ENCODE peak calls at places on chromosome 2, in five cellular contexts. One of them, this sample, is unnamed.

GRCh38 chr2:157784169-157784822 is 91.8 kb downstream of the ACVR1 start:
- DNase-seq in endodermal cell: peak; percentile 69
- DNase-seq in left lung: peak; percentile 37
- DNase-seq in left ventricle myocardium inferior: peak; percentile 46
- DNase-seq in psoas muscle: no peak
- DNase-seq in this sample: peak; percentile 34

GRCh38 chr2:28613616-28614501 is 118.0 kb downstream of the PLB1 start:
- DNase-seq in endodermal cell: no peak
- DNase-seq in left lung: no peak
- DNase-seq in left ventricle myocardium inferior: no peak
- DNase-seq in psoas muscle: no peak
- DNase-seq in this sample: no peak

GRCh38 chr2:42216712-42217111 is 47.6 kb downstream of the EML4 start:
- DNase-seq in endodermal cell: no peak
- DNase-seq in left lung: no peak
- DNase-seq in left ventricle myocardium inferior: no peak
- DNase-seq in psoas muscle: no peak
- DNase-seq in this sample: no peak

GRCh38 chr2:239908308-239908707 is 116.8 kb downstream of the NDUFA10 start:
- DNase-seq in endodermal cell: no peak
- DNase-seq in left lung: no peak
- DNase-seq in left ventricle myocardium inferior: no peak
- DNase-seq in psoas muscle: no peak
- DNase-seq in this sample: no peak

GRCh38 chr2:99153921-99154604 is 679 bp downstream of the TSGA10 start:
- DNase-seq in endodermal cell: peak; percentile 47
- DNase-seq in left lung: no peak
- DNase-seq in left ventricle myocardium inferior: no peak
- DNase-seq in psoas muscle: no peak
- DNase-seq in this sample: no peak

GRCh38 chr2:3585239-3586109 is 9.4 kb upstream of the COLEC11 start:
- DNase-seq in endodermal cell: no peak
- DNase-seq in left lung: no peak
- DNase-seq in left ventricle myocardium inferior: peak; percentile 73
- DNase-seq in psoas muscle: peak; percentile 76
- DNase-seq in this sample: peak; percentile 86

GRCh38 chr2:145563752-145564615 is 1044.1 kb upstream of the ZEB2 start:
- DNase-seq in endodermal cell: no peak
- DNase-seq in left lung: no peak
- DNase-seq in left ventricle myocardium inferior: no peak
- DNase-seq in psoas muscle: no peak
- DNase-seq in this sample: no peak

GRCh38 chr2:7567646-7568045 is 650.4 kb downstream of the RNF144A start:
- DNase-seq in endodermal cell: no peak
- DNase-seq in left lung: no peak
- DNase-seq in left ventricle myocardium inferior: no peak
- DNase-seq in psoas muscle: no peak
- DNase-seq in this sample: no peak

GRCh38 chr2:150866431-150866830 is 379.0 kb upstream of the RND3 start:
- DNase-seq in endodermal cell: no peak
- DNase-seq in left lung: no peak
- DNase-seq in left ventricle myocardium inferior: no peak
- DNase-seq in psoas muscle: no peak
- DNase-seq in this sample: no peak

GRCh38 chr2:72956050-72956395 is 38.7 kb downstream of the EMX1 start:
- DNase-seq in endodermal cell: no peak
- DNase-seq in left lung: no peak
- DNase-seq in left ventricle myocardium inferior: no peak
- DNase-seq in psoas muscle: no peak
- DNase-seq in this sample: no peak

GRCh38 chr2:226754821-226755536 is 44.6 kb downstream of the IRS1 start:
- DNase-seq in endodermal cell: no peak
- DNase-seq in left lung: no peak
- DNase-seq in left ventricle myocardium inferior: no peak
- DNase-seq in psoas muscle: no peak
- DNase-seq in this sample: no peak

GRCh38 chr2:137676348-137676747 is 287.9 kb upstream of the HNMT start:
- DNase-seq in endodermal cell: no peak
- DNase-seq in left lung: no peak
- DNase-seq in left ventricle myocardium inferior: no peak
- DNase-seq in psoas muscle: no peak
- DNase-seq in this sample: no peak

GRCh38 chr2:114089636-114090325 is 199.9 kb downstream of the ACTR3 start:
- DNase-seq in endodermal cell: no peak
- DNase-seq in left lung: no peak
- DNase-seq in left ventricle myocardium inferior: no peak
- DNase-seq in psoas muscle: no peak
- DNase-seq in this sample: no peak

GRCh38 chr2:233285921-233286320 is 21.7 kb upstream of the SAG start:
- DNase-seq in endodermal cell: no peak
- DNase-seq in left lung: no peak
- DNase-seq in left ventricle myocardium inferior: no peak
- DNase-seq in psoas muscle: no peak
- DNase-seq in this sample: no peak

GRCh38 chr2:181813963-181814565 is 77.5 kb upstream of the ITPRID2 start:
- DNase-seq in endodermal cell: no peak
- DNase-seq in left lung: no peak
- DNase-seq in left ventricle myocardium inferior: no peak
- DNase-seq in psoas muscle: no peak
- DNase-seq in this sample: no peak

GRCh38 chr2:74457549-74458131 is 598 bp upstream of the WBP1 start:
- DNase-seq in endodermal cell: peak; percentile 92
- DNase-seq in left lung: peak; percentile 83
- DNase-seq in left ventricle myocardium inferior: peak; percentile 67
- DNase-seq in psoas muscle: peak; percentile 77
- DNase-seq in this sample: peak; percentile 63

GRCh38 chr2:121626777-121627524 is 22.3 kb downstream of the CLASP1 start:
- DNase-seq in endodermal cell: no peak
- DNase-seq in left lung: peak; percentile 54
- DNase-seq in left ventricle myocardium inferior: peak; percentile 43
- DNase-seq in psoas muscle: peak; percentile 68
- DNase-seq in this sample: no peak

GRCh38 chr2:240277073-240277806 is 136.8 kb upstream of the OTOS start:
- DNase-seq in endodermal cell: peak; percentile 40
- DNase-seq in left lung: peak; percentile 44
- DNase-seq in left ventricle myocardium inferior: no peak
- DNase-seq in psoas muscle: peak; percentile 41
- DNase-seq in this sample: no peak

GRCh38 chr2:67399144-67399543 is 2.0 kb downstream of the ETAA1 start:
- DNase-seq in endodermal cell: no peak
- DNase-seq in left lung: no peak
- DNase-seq in left ventricle myocardium inferior: no peak
- DNase-seq in psoas muscle: no peak
- DNase-seq in this sample: no peak

GRCh38 chr2:23859983-23860382 is 66.9 kb downstream of the ATAD2B start:
- DNase-seq in endodermal cell: no peak
- DNase-seq in left lung: no peak
- DNase-seq in left ventricle myocardium inferior: no peak
- DNase-seq in psoas muscle: no peak
- DNase-seq in this sample: no peak

GRCh38 chr2:216416571-216417307 is 4.5 kb downstream of the SMARCAL1 start:
- DNase-seq in endodermal cell: no peak
- DNase-seq in left lung: no peak
- DNase-seq in left ventricle myocardium inferior: peak; percentile 40
- DNase-seq in psoas muscle: no peak
- DNase-seq in this sample: peak; percentile 37

GRCh38 chr2:42809876-42810125 is 17.4 kb upstream of the HAAO start:
- DNase-seq in endodermal cell: peak; percentile 91
- DNase-seq in left lung: peak; percentile 91
- DNase-seq in left ventricle myocardium inferior: peak; percentile 88
- DNase-seq in psoas muscle: peak; percentile 94
- DNase-seq in this sample: peak; percentile 87

GRCh38 chr2:150007815-150008430 is 420.3 kb upstream of the MMADHC start:
- DNase-seq in endodermal cell: no peak
- DNase-seq in left lung: no peak
- DNase-seq in left ventricle myocardium inferior: no peak
- DNase-seq in psoas muscle: no peak
- DNase-seq in this sample: no peak

GRCh38 chr2:239696559-239697207 is 295.9 kb upstream of the HDAC4 start:
- DNase-seq in endodermal cell: peak; percentile 31
- DNase-seq in left lung: no peak
- DNase-seq in left ventricle myocardium inferior: no peak
- DNase-seq in psoas muscle: no peak
- DNase-seq in this sample: no peak

GRCh38 chr2:197883354-197884032 is 79.1 kb downstream of the PLCL1 start:
- DNase-seq in endodermal cell: no peak
- DNase-seq in left lung: no peak
- DNase-seq in left ventricle myocardium inferior: no peak
- DNase-seq in psoas muscle: no peak
- DNase-seq in this sample: no peak

GRCh38 chr2:45821558-45822271 is 170.2 kb downstream of the PRKCE start:
- DNase-seq in endodermal cell: no peak
- DNase-seq in left lung: peak; percentile 77
- DNase-seq in left ventricle myocardium inferior: peak; percentile 46
- DNase-seq in psoas muscle: peak; percentile 80
- DNase-seq in this sample: peak; percentile 26

GRCh38 chr2:69082430-69082997 is 69.5 kb downstream of the ANTXR1 start:
- DNase-seq in endodermal cell: no peak
- DNase-seq in left lung: peak; percentile 46
- DNase-seq in left ventricle myocardium inferior: peak; percentile 26
- DNase-seq in psoas muscle: no peak
- DNase-seq in this sample: peak; percentile 23

GRCh38 chr2:120684225-120684624 is 51.4 kb upstream of the GLI2 start:
- DNase-seq in endodermal cell: peak; percentile 20
- DNase-seq in left lung: no peak
- DNase-seq in left ventricle myocardium inferior: no peak
- DNase-seq in psoas muscle: no peak
- DNase-seq in this sample: no peak

GRCh38 chr2:101330253-101330921 is 21.9 kb upstream of the RNF149 start:
- DNase-seq in endodermal cell: peak; percentile 92
- DNase-seq in left lung: peak; percentile 62
- DNase-seq in left ventricle myocardium inferior: peak; percentile 65
- DNase-seq in psoas muscle: no peak
- DNase-seq in this sample: peak; percentile 35

GRCh38 chr2:195520671-195521155 is 136.3 kb upstream of the SLC39A10 start:
- DNase-seq in endodermal cell: peak; percentile 52
- DNase-seq in left lung: no peak
- DNase-seq in left ventricle myocardium inferior: no peak
- DNase-seq in psoas muscle: no peak
- DNase-seq in this sample: no peak

GRCh38 chr2:88626171-88627054 is 851 bp downstream of the EIF2AK3 start:
- DNase-seq in endodermal cell: peak; percentile 73
- DNase-seq in left lung: peak; percentile 47
- DNase-seq in left ventricle myocardium inferior: peak; percentile 27
- DNase-seq in psoas muscle: peak; percentile 71
- DNase-seq in this sample: peak; percentile 43

GRCh38 chr2:66082576-66082975 is 352.3 kb upstream of the MEIS1 start:
- DNase-seq in endodermal cell: no peak
- DNase-seq in left lung: no peak
- DNase-seq in left ventricle myocardium inferior: no peak
- DNase-seq in psoas muscle: no peak
- DNase-seq in this sample: no peak

GRCh38 chr2:112705576-112705975 is 15.2 kb upstream of the NT5DC4 start:
- DNase-seq in endodermal cell: no peak
- DNase-seq in left lung: peak; percentile 10
- DNase-seq in left ventricle myocardium inferior: no peak
- DNase-seq in psoas muscle: no peak
- DNase-seq in this sample: no peak

GRCh38 chr2:64990823-64991222 is 1.6 kb downstream of the SLC1A4 start:
- DNase-seq in endodermal cell: no peak
- DNase-seq in left lung: no peak
- DNase-seq in left ventricle myocardium inferior: no peak
- DNase-seq in psoas muscle: no peak
- DNase-seq in this sample: no peak
- H3K4me1 ChIP-seq in endodermal cell: no peaks in the 10 kb centered on the region
- H3K4me1 ChIP-seq in left lung: peaks cover 5% of the 10 kb centered on the region
- H3K4me1 ChIP-seq in left ventricle myocardium inferior: peaks cover 45% of the 10 kb centered on the region
- H3K4me1 ChIP-seq in psoas muscle: peaks cover 27% of the 10 kb centered on the region
- H3K4me1 ChIP-seq in this sample: peaks cover 38% of the 10 kb centered on the region

DNA sequence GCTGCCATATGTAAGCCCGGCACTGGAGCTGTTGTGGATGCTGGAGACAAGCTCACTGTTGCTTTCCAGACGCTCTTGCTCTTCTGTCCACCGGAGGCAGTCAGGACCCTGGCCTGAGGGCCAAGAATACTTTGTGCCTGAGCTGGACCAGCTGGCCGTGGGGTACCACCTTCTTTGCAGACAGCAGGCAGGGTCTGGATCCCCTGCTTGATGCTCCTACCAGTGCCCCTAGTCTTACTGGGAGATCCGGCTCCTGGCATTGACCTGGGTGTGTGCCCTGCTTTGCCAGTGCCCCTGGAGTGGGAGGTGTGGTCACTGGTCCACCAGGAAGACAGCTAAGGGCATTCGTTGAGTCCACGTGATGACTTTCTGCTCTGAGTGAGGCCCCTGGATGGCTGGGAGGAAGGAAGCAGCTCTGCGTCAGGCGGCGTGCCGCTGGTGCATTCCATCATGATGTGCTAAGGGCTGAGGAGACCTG is 59.3 kb downstream of the LRRFIP1 start:
- DNase-seq in endodermal cell: no peak
- DNase-seq in left lung: no peak
- DNase-seq in left ventricle myocardium inferior: peak; percentile 30
- DNase-seq in psoas muscle: no peak
- DNase-seq in this sample: no peak
- TF ChIP-seq CTCF in endodermal cell: peak; percentile 64
- TF ChIP-seq CTCF in left lung: no peak
- TF ChIP-seq CTCF in left ventricle myocardium inferior: peak; percentile 13
- TF ChIP-seq CTCF in psoas muscle: no peak
- TF ChIP-seq CTCF in this sample: no peak

DNA sequence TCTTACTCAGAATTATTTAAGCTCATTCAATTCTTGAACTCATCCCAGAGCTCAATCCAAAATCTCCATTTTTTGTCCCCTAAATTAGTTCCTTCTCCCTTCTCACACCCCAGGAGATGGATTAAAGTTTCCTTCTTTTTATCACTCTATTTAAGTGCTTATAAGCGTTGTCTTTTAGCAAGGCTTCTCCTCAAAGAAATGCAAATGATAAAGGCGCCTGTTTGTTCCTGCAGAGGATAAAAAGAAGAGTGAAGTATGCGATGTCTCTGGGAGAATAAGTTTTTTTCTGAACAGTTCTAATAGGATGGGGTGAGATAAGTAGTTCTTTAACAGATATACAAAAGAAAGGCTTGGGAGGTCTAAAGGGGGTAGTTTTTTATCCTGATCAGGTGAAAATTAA is 303.3 kb downstream of the CNTNAP5 start:
- DNase-seq in endodermal cell: no peak
- DNase-seq in left lung: no peak
- DNase-seq in left ventricle myocardium inferior: no peak
- DNase-seq in psoas muscle: no peak
- DNase-seq in this sample: no peak
- H3K4me3 ChIP-seq in endodermal cell: no peak overlapping the region
- H3K4me3 ChIP-seq in left lung: no peak overlapping the region
- H3K4me3 ChIP-seq in left ventricle myocardium inferior: no peak overlapping the region
- H3K4me3 ChIP-seq in psoas muscle: no peak overlapping the region
- H3K4me3 ChIP-seq in this sample: no peak overlapping the region

GRCh38 chr2:201761101-201761500 is 19.6 kb downstream of the ALS2 start:
- DNase-seq in endodermal cell: no peak
- DNase-seq in left lung: no peak
- DNase-seq in left ventricle myocardium inferior: no peak
- DNase-seq in psoas muscle: no peak
- DNase-seq in this sample: no peak
- H3K4me1 ChIP-seq in endodermal cell: no peaks in the 10 kb centered on the region
- H3K4me1 ChIP-seq in left lung: no peaks in the 10 kb centered on the region
- H3K4me1 ChIP-seq in left ventricle myocardium inferior: peaks cover 28% of the 10 kb centered on the region
- H3K4me1 ChIP-seq in psoas muscle: no peaks in the 10 kb centered on the region
- H3K4me1 ChIP-seq in this sample: peaks cover 9% of the 10 kb centered on the region

This sample was measured in heart right ventricle.